ENCODE peak calls at places on chromosomes 3 and 15, in eight cellular contexts. D is lung, W is NCI-H1694 treated with DMSO at 0.1 percent for 48 hours, P is hypothalamus, Q is epithelial cell of esophagus, G is RPMI7951, Y is DMS 273 treated with DMSO at 0.1 percent for 48 hours, B is A549. A is an unnamed sample.
A peak's percentile ranks its signal among the peaks of the same experiment; 100 is the strongest.

GRCh38 chr3:127440384-127440783 is 150.1 kb downstream of the TPRA1 start:
- DNase-seq in W (no peak), B (no peak), Q (no peak), G (no peak), D (no peak), Y (no peak), P (no peak), A (peak; percentile 18)

GRCh38 chr3:39207361-39208192 is 15.2 kb upstream of the XIRP1 start:
- DNase-seq in G (no peak), D (no peak), W (no peak), Y (no peak), B (no peak), P (no peak), Q (no peak), A (no peak)

GRCh38 chr3:13890377-13891016 is 10.6 kb upstream of the WNT7A start:
- DNase-seq in B (no peak), D (peak; percentile 27), W (no peak), Y (no peak), Q (peak; percentile 81), P (no peak), G (no peak), A (peak; percentile 39)

GRCh38 chr15:44296625-44297524 is 8.4 kb downstream of the GOLM2 start:
- DNase-seq in G (peak; percentile 58), B (peak; percentile 72), Q (peak; percentile 78), P (no peak), D (no peak), Y (peak; percentile 21), W (no peak), A (no peak)

GRCh38 chr3:175374705-175375104 is 515.6 kb downstream of the NAALADL2 start:
- DNase-seq in G (no peak), P (no peak), D (no peak), Y (no peak), W (no peak), Q (no peak), B (no peak), A (no peak)

GRCh38 chr3:69164296-69164695 is 41.9 kb upstream of the LMOD3 start:
- DNase-seq in D (no peak), G (no peak), B (no peak), W (no peak), P (no peak), Y (no peak), Q (peak; percentile 72), A (no peak)

GRCh38 chr3:147298511-147298982 is 107.8 kb downstream of the ZIC4 start:
- DNase-seq in P (no peak), G (peak; percentile 37), D (no peak), Q (peak; percentile 80), B (peak; percentile 72), W (no peak), Y (no peak), A (no peak)

GRCh38 chr3:54628888-54629368 is 298.9 kb downstream of the LRTM1 start:
- DNase-seq in Y (no peak), Q (peak; percentile 44), B (no peak), G (no peak), D (no peak), W (no peak), P (no peak), A (no peak)

GRCh38 chr3:126461450-126462070 is 14.1 kb downstream of the ZXDC start:
- DNase-seq in Y (no peak), Q (no peak), W (no peak), G (no peak), D (no peak), P (no peak), B (no peak), A (no peak)

GRCh38 chr3:52372822-52373504 is 56.8 kb downstream of the DNAH1 start:
- DNase-seq in W (no peak), B (no peak), G (no peak), Q (no peak), P (no peak), Y (no peak), D (peak; percentile 35), A (peak; percentile 70)

GRCh38 chr3:184129012-184129411 is 6.1 kb upstream of the EIF2B5 start:
- DNase-seq in G (peak; percentile 52), D (peak; percentile 52), B (peak; percentile 27), W (peak; percentile 9), P (no peak), Q (peak; percentile 56), Y (no peak), A (peak; percentile 57)

GRCh38 chr3:10228248-10228950 is 19.9 kb upstream of the TATDN2 start:
- DNase-seq in Q (peak; percentile 61), P (no peak), W (no peak), G (peak; percentile 97), B (no peak), Y (no peak), D (no peak), A (no peak)

GRCh38 chr15:40421246-40422157 is 15.9 kb downstream of the IVD start:
- DNase-seq in W (peak; percentile 43), B (peak; percentile 63), D (peak; percentile 85), P (peak; percentile 74), Q (peak; percentile 74), G (peak; percentile 61), Y (peak; percentile 60), A (peak; percentile 87)

GRCh38 chr15:71683401-71684274 is 126.7 kb upstream of the NR2E3 start:
- DNase-seq in Q (no peak), Y (no peak), D (no peak), W (no peak), B (no peak), G (no peak), P (no peak), A (no peak)

GRCh38 chr15:99403597-99403996 is 152.3 kb downstream of the LRRC28 start:
- DNase-seq in B (no peak), Y (no peak), W (no peak), P (no peak), G (peak; percentile 23), Q (no peak), D (no peak), A (no peak)

GRCh38 chr3:54744291-54744690 is 183.6 kb downstream of the LRTM1 start:
- DNase-seq in Y (no peak), D (no peak), P (no peak), B (no peak), Q (no peak), W (no peak), G (no peak), A (no peak)

GRCh38 chr15:33547876-33548275 is 237.1 kb downstream of the RYR3 start:
- DNase-seq in Y (no peak), G (peak; percentile 54), W (no peak), P (no peak), B (peak; percentile 22), Q (peak; percentile 83), D (no peak), A (peak; percentile 74)

GRCh38 chr3:27630892-27631291 is 91.2 kb downstream of the EOMES start:
- DNase-seq in G (peak; percentile 71), Y (no peak), P (no peak), B (peak; percentile 43), D (no peak), Q (peak; percentile 68), W (no peak), A (no peak)

GRCh38 chr15:89797678-89798201 is 16.9 kb downstream of the ANPEP start:
- DNase-seq in D (no peak), G (no peak), Q (no peak), P (no peak), W (no peak), Y (no peak), B (no peak), A (no peak)

GRCh38 chr15:80747317-80748053 is 31.7 kb upstream of the CEMIP start:
- DNase-seq in Y (no peak), Q (no peak), G (no peak), B (no peak), P (no peak), W (no peak), D (no peak), A (no peak)

GRCh38 chr3:84759361-84759760 is 199.4 kb upstream of the CADM2 start:
- DNase-seq in G (no peak), Y (no peak), P (no peak), Q (no peak), W (no peak), B (no peak), D (no peak), A (no peak)

GRCh38 chr3:114623420-114624046 is 329.7 kb downstream of the TIGIT start:
- DNase-seq in Q (no peak), B (peak; percentile 27), W (no peak), P (no peak), G (peak; percentile 37), Y (no peak), D (no peak), A (no peak)

GRCh38 chr15:52290329-52290728 is 5.3 kb downstream of the MYO5C start:
- DNase-seq in W (no peak), P (no peak), Q (peak; percentile 25), G (no peak), D (no peak), Y (no peak), B (no peak), A (no peak)

GRCh38 chr15:67680645-67681044 is 138.1 kb downstream of the MAP2K5 start:
- DNase-seq in G (no peak), Q (peak; percentile 11), W (no peak), P (no peak), B (peak; percentile 5), Y (no peak), D (no peak), A (no peak)

GRCh38 chr3:11641316-11641682 is 2.4 kb downstream of the VGLL4 start:
- DNase-seq in G (peak; percentile 54), D (no peak), W (no peak), Y (no peak), P (no peak), B (no peak), Q (no peak), A (no peak)

GRCh38 chr3:165635791-165636681 is 201.2 kb downstream of the BCHE start:
- DNase-seq in P (no peak), G (no peak), Q (no peak), B (no peak), D (no peak), W (no peak), Y (no peak), A (no peak)

GRCh38 chr3:162171970-162172369 is 675.4 kb downstream of the OTOL1 start:
- DNase-seq in G (no peak), Q (peak; percentile 33), B (no peak), D (no peak), Y (no peak), P (no peak), W (no peak), A (no peak)

GRCh38 chr15:85858586-85859375 is 64.1 kb upstream of the KLHL25 start:
- DNase-seq in Q (peak; percentile 68), G (peak; percentile 68), W (peak; percentile 40), D (peak; percentile 72), Y (peak; percentile 36), B (peak; percentile 83), P (peak; percentile 48), A (peak; percentile 86)

GRCh38 chr3:108223928-108224327 is 1.7 kb upstream of the IFT57 start:
- DNase-seq in W (no peak), G (peak; percentile 8), P (no peak), B (no peak), Y (no peak), D (no peak), Q (peak; percentile 23), A (no peak)

GRCh38 chr15:99279290-99279689 is 28.0 kb downstream of the LRRC28 start:
- DNase-seq in B (no peak), W (no peak), Y (no peak), P (no peak), G (peak; percentile 47), D (no peak), Q (no peak), A (no peak)

GRCh38 chr3:18527691-18528090 is 102.6 kb upstream of the SATB1 start:
- DNase-seq in P (no peak), D (no peak), B (no peak), Y (no peak), G (no peak), W (no peak), Q (no peak), A (no peak)

GRCh38 chr3:17535173-17535730 is 207.2 kb downstream of the TBC1D5 start:
- DNase-seq in W (no peak), D (no peak), G (no peak), B (no peak), P (no peak), Y (no peak), Q (no peak), A (no peak)

GRCh38 chr3:136844726-136845125 is 17.3 kb upstream of the NCK1 start:
- DNase-seq in D (no peak), Y (no peak), Q (no peak), W (no peak), B (no peak), P (no peak), G (no peak), A (no peak)

GRCh38 chr3:111237906-111238305 is 166.3 kb downstream of the NECTIN3 start:
- DNase-seq in P (no peak), D (no peak), Y (no peak), B (no peak), W (no peak), Q (no peak), G (peak; percentile 31), A (no peak)